ENCODE peak calls at places on chromosomes 16 and 17, in six cellular contexts. One of them, this sample, is unnamed.

GRCh38 chr17:17526369-17526768 is 30.2 kb upstream of the RASD1 start:
- DNase-seq in Peyer's patch: no peak
- DNase-seq in epithelial cell of esophagus: no peak
- DNase-seq in mesendoderm: no peak
- DNase-seq in right lobe of liver: peak
- DNase-seq in M059J: no peak
- DNase-seq in this sample: no peak

GRCh38 chr16:89266521-89267134 is 49.1 kb downstream of the ZNF778 start:
- DNase-seq in Peyer's patch: peak
- DNase-seq in epithelial cell of esophagus: no peak
- DNase-seq in mesendoderm: no peak
- DNase-seq in right lobe of liver: no peak
- DNase-seq in M059J: no peak
- DNase-seq in this sample: no peak

GRCh38 chr17:63173903-63174302 is 207.9 kb downstream of the TANC2 start:
- DNase-seq in Peyer's patch: no peak
- DNase-seq in epithelial cell of esophagus: peak
- DNase-seq in mesendoderm: no peak
- DNase-seq in right lobe of liver: no peak
- DNase-seq in M059J: peak
- DNase-seq in this sample: no peak

GRCh38 chr17:80615311-80615710 is 70.7 kb downstream of the RPTOR start:
- DNase-seq in Peyer's patch: no peak
- DNase-seq in epithelial cell of esophagus: no peak
- DNase-seq in mesendoderm: no peak
- DNase-seq in right lobe of liver: no peak
- DNase-seq in M059J: no peak
- DNase-seq in this sample: no peak

GRCh38 chr17:9037741-9038140 is 16.4 kb downstream of the NTN1 start:
- DNase-seq in Peyer's patch: no peak
- DNase-seq in epithelial cell of esophagus: no peak
- DNase-seq in mesendoderm: no peak
- DNase-seq in right lobe of liver: no peak
- DNase-seq in M059J: no peak
- DNase-seq in this sample: no peak

GRCh38 chr16:535446-536405 is 8.2 kb downstream of the CAPN15 start:
- DNase-seq in Peyer's patch: peak
- DNase-seq in epithelial cell of esophagus: peak
- DNase-seq in mesendoderm: no peak
- DNase-seq in right lobe of liver: peak
- DNase-seq in M059J: peak
- DNase-seq in this sample: no peak

GRCh38 chr16:23836404-23837291 is 865 bp downstream of the PRKCB start:
- DNase-seq in Peyer's patch: peak
- DNase-seq in epithelial cell of esophagus: no peak
- DNase-seq in mesendoderm: peak
- DNase-seq in right lobe of liver: peak
- DNase-seq in M059J: no peak
- DNase-seq in this sample: peak

GRCh38 chr17:16941072-16941641 is 30.8 kb downstream of the TNFRSF13B start:
- DNase-seq in Peyer's patch: no peak
- DNase-seq in epithelial cell of esophagus: no peak
- DNase-seq in mesendoderm: no peak
- DNase-seq in right lobe of liver: no peak
- DNase-seq in M059J: no peak
- DNase-seq in this sample: no peak

GRCh38 chr17:78939615-78940014 is 14.4 kb upstream of the TIMP2 start:
- DNase-seq in Peyer's patch: no peak
- DNase-seq in epithelial cell of esophagus: no peak
- DNase-seq in mesendoderm: no peak
- DNase-seq in right lobe of liver: no peak
- DNase-seq in M059J: peak
- DNase-seq in this sample: no peak

GRCh38 chr16:53680756-53681155 is 22.9 kb downstream of the RPGRIP1L start:
- DNase-seq in Peyer's patch: no peak
- DNase-seq in epithelial cell of esophagus: no peak
- DNase-seq in mesendoderm: no peak
- DNase-seq in right lobe of liver: no peak
- DNase-seq in M059J: no peak
- DNase-seq in this sample: no peak

GRCh38 chr17:57481901-57482300 is 225.6 kb downstream of the MSI2 start:
- DNase-seq in Peyer's patch: no peak
- DNase-seq in epithelial cell of esophagus: peak
- DNase-seq in mesendoderm: no peak
- DNase-seq in right lobe of liver: no peak
- DNase-seq in M059J: peak
- DNase-seq in this sample: no peak

GRCh38 chr16:66115373-66115772 is 251.1 kb upstream of the CDH5 start:
- DNase-seq in Peyer's patch: no peak
- DNase-seq in epithelial cell of esophagus: no peak
- DNase-seq in mesendoderm: peak
- DNase-seq in right lobe of liver: no peak
- DNase-seq in M059J: no peak
- DNase-seq in this sample: no peak

GRCh38 chr16:76157629-76158028 is 119.6 kb upstream of the CNTNAP4 start:
- DNase-seq in Peyer's patch: no peak
- DNase-seq in epithelial cell of esophagus: no peak
- DNase-seq in mesendoderm: peak
- DNase-seq in right lobe of liver: no peak
- DNase-seq in M059J: no peak
- DNase-seq in this sample: no peak

GRCh38 chr16:87664792-87665191 is 62.5 kb downstream of the JPH3 start:
- DNase-seq in Peyer's patch: no peak
- DNase-seq in epithelial cell of esophagus: no peak
- DNase-seq in mesendoderm: no peak
- DNase-seq in right lobe of liver: no peak
- DNase-seq in M059J: no peak
- DNase-seq in this sample: no peak

GRCh38 chr17:28910534-28910933 is 7.7 kb upstream of the DHRS13 start:
- DNase-seq in Peyer's patch: no peak
- DNase-seq in epithelial cell of esophagus: no peak
- DNase-seq in mesendoderm: no peak
- DNase-seq in right lobe of liver: no peak
- DNase-seq in M059J: no peak
- DNase-seq in this sample: no peak

GRCh38 chr16:82892327-82892726 is 265.6 kb downstream of the CDH13 start:
- DNase-seq in Peyer's patch: no peak
- DNase-seq in epithelial cell of esophagus: no peak
- DNase-seq in mesendoderm: no peak
- DNase-seq in right lobe of liver: no peak
- DNase-seq in M059J: no peak
- DNase-seq in this sample: no peak

GRCh38 chr17:48513653-48514482 is 16.9 kb downstream of the HOXB1 start:
- DNase-seq in Peyer's patch: no peak
- DNase-seq in epithelial cell of esophagus: no peak
- DNase-seq in mesendoderm: peak
- DNase-seq in right lobe of liver: no peak
- DNase-seq in M059J: no peak
- DNase-seq in this sample: no peak

GRCh38 chr16:56688762-56689161 is 6.5 kb downstream of the MT1X start:
- DNase-seq in Peyer's patch: no peak
- DNase-seq in epithelial cell of esophagus: no peak
- DNase-seq in mesendoderm: no peak
- DNase-seq in right lobe of liver: no peak
- DNase-seq in M059J: peak
- DNase-seq in this sample: no peak

GRCh38 chr17:17836818-17837379 is at the start of gene SREBF1:
- DNase-seq in Peyer's patch: peak
- DNase-seq in epithelial cell of esophagus: peak
- DNase-seq in mesendoderm: peak
- DNase-seq in right lobe of liver: peak
- DNase-seq in M059J: peak
- DNase-seq in this sample: peak

GRCh38 chr16:10961231-10961630 is 16.9 kb downstream of the CLEC16A start:
- DNase-seq in Peyer's patch: no peak
- DNase-seq in epithelial cell of esophagus: peak
- DNase-seq in mesendoderm: peak
- DNase-seq in right lobe of liver: no peak
- DNase-seq in M059J: peak
- DNase-seq in this sample: no peak

GRCh38 chr17:59853168-59853918 is 39.4 kb downstream of the TUBD1 start:
- DNase-seq in Peyer's patch: peak
- DNase-seq in epithelial cell of esophagus: peak
- DNase-seq in mesendoderm: peak
- DNase-seq in right lobe of liver: peak
- DNase-seq in M059J: peak
- DNase-seq in this sample: peak

GRCh38 chr16:82753821-82754220 is 127.1 kb downstream of the CDH13 start:
- DNase-seq in Peyer's patch: no peak
- DNase-seq in epithelial cell of esophagus: peak
- DNase-seq in mesendoderm: no peak
- DNase-seq in right lobe of liver: no peak
- DNase-seq in M059J: peak
- DNase-seq in this sample: no peak

GRCh38 chr17:77999413-78000173 is 41.1 kb downstream of the TNRC6C start:
- DNase-seq in Peyer's patch: no peak
- DNase-seq in epithelial cell of esophagus: peak
- DNase-seq in mesendoderm: peak
- DNase-seq in right lobe of liver: no peak
- DNase-seq in M059J: peak
- DNase-seq in this sample: no peak

GRCh38 chr16:89122322-89122831 is 28.7 kb downstream of the ACSF3 start:
- DNase-seq in Peyer's patch: peak
- DNase-seq in epithelial cell of esophagus: peak
- DNase-seq in mesendoderm: no peak
- DNase-seq in right lobe of liver: peak
- DNase-seq in M059J: no peak
- DNase-seq in this sample: peak

GRCh38 chr17:51045616-51046526 is 74.8 kb downstream of the SPAG9 start:
- DNase-seq in Peyer's patch: no peak
- DNase-seq in epithelial cell of esophagus: peak
- DNase-seq in mesendoderm: peak
- DNase-seq in right lobe of liver: no peak
- DNase-seq in M059J: no peak
- DNase-seq in this sample: no peak

GRCh38 chr17:15659236-15659635 is 24.9 kb downstream of the TRIM16 start:
- DNase-seq in Peyer's patch: no peak
- DNase-seq in epithelial cell of esophagus: no peak
- DNase-seq in mesendoderm: no peak
- DNase-seq in right lobe of liver: no peak
- DNase-seq in M059J: peak
- DNase-seq in this sample: no peak

GRCh38 chr17:21283482-21284318 is 811 bp upstream of the MAP2K3 start:
- DNase-seq in Peyer's patch: no peak
- DNase-seq in epithelial cell of esophagus: peak
- DNase-seq in mesendoderm: no peak
- DNase-seq in right lobe of liver: peak
- DNase-seq in M059J: peak
- DNase-seq in this sample: no peak

GRCh38 chr17:76458580-76459490 is 5.9 kb upstream of the UBE2O start:
- DNase-seq in Peyer's patch: peak
- DNase-seq in epithelial cell of esophagus: peak
- DNase-seq in mesendoderm: peak
- DNase-seq in right lobe of liver: no peak
- DNase-seq in M059J: peak
- DNase-seq in this sample: peak

GRCh38 chr16:77918792-77919707 is 103.3 kb upstream of the CLEC3A start:
- DNase-seq in Peyer's patch: no peak
- DNase-seq in epithelial cell of esophagus: no peak
- DNase-seq in mesendoderm: no peak
- DNase-seq in right lobe of liver: no peak
- DNase-seq in M059J: peak
- DNase-seq in this sample: no peak

GRCh38 chr17:3531266-3532101 is 26.1 kb downstream of the TRPV3 start:
- DNase-seq in Peyer's patch: no peak
- DNase-seq in epithelial cell of esophagus: no peak
- DNase-seq in mesendoderm: no peak
- DNase-seq in right lobe of liver: no peak
- DNase-seq in M059J: peak
- DNase-seq in this sample: no peak

GRCh38 chr17:16349461-16349860 is 3.8 kb downstream of the CENPV start:
- DNase-seq in Peyer's patch: no peak
- DNase-seq in epithelial cell of esophagus: no peak
- DNase-seq in mesendoderm: no peak
- DNase-seq in right lobe of liver: no peak
- DNase-seq in M059J: no peak
- DNase-seq in this sample: no peak

GRCh38 chr16:23359092-23359760 is 57.1 kb downstream of the SCNN1B start:
- DNase-seq in Peyer's patch: no peak
- DNase-seq in epithelial cell of esophagus: no peak
- DNase-seq in mesendoderm: no peak
- DNase-seq in right lobe of liver: no peak
- DNase-seq in M059J: peak
- DNase-seq in this sample: no peak

GRCh38 chr17:10579270-10579669 is 29.8 kb upstream of the MYH2 start:
- DNase-seq in Peyer's patch: no peak
- DNase-seq in epithelial cell of esophagus: no peak
- DNase-seq in mesendoderm: no peak
- DNase-seq in right lobe of liver: no peak
- DNase-seq in M059J: peak
- DNase-seq in this sample: no peak

GRCh38 chr17:27554152-27554551 is 76.8 kb upstream of the LGALS9 start:
- DNase-seq in Peyer's patch: no peak
- DNase-seq in epithelial cell of esophagus: no peak
- DNase-seq in mesendoderm: no peak
- DNase-seq in right lobe of liver: no peak
- DNase-seq in M059J: peak
- DNase-seq in this sample: no peak

GRCh38 chr16:70685061-70685937 is 554 bp downstream of the MTSS2 start:
- DNase-seq in Peyer's patch: no peak
- DNase-seq in epithelial cell of esophagus: peak
- DNase-seq in mesendoderm: peak
- DNase-seq in right lobe of liver: peak
- DNase-seq in M059J: peak
- DNase-seq in this sample: peak

GRCh38 chr17:70070297-70071027 is 4.6 kb upstream of the KCNJ16 start:
- DNase-seq in Peyer's patch: no peak
- DNase-seq in epithelial cell of esophagus: no peak
- DNase-seq in mesendoderm: no peak
- DNase-seq in right lobe of liver: no peak
- DNase-seq in M059J: no peak
- DNase-seq in this sample: no peak

GRCh38 chr16:2043296-2043979 is 4.2 kb downstream of the NTHL1 start:
- DNase-seq in Peyer's patch: no peak
- DNase-seq in epithelial cell of esophagus: peak
- DNase-seq in mesendoderm: no peak
- DNase-seq in right lobe of liver: no peak
- DNase-seq in M059J: no peak
- DNase-seq in this sample: no peak

GRCh38 chr16:23368469-23368868 is 66.4 kb downstream of the SCNN1B start:
- DNase-seq in Peyer's patch: no peak
- DNase-seq in epithelial cell of esophagus: peak
- DNase-seq in mesendoderm: no peak
- DNase-seq in right lobe of liver: no peak
- DNase-seq in M059J: peak
- DNase-seq in this sample: no peak

GRCh38 chr17:11909348-11909747 is 87.9 kb downstream of the ZNF18 start:
- DNase-seq in Peyer's patch: no peak
- DNase-seq in epithelial cell of esophagus: no peak
- DNase-seq in mesendoderm: peak
- DNase-seq in right lobe of liver: no peak
- DNase-seq in M059J: no peak
- DNase-seq in this sample: no peak

GRCh38 chr16:83602797-83603735 is 204.7 kb upstream of the HSBP1 start:
- DNase-seq in Peyer's patch: no peak
- DNase-seq in epithelial cell of esophagus: no peak
- DNase-seq in mesendoderm: no peak
- DNase-seq in right lobe of liver: no peak
- DNase-seq in M059J: no peak
- DNase-seq in this sample: no peak

This sample was measured in GM20000.